ENCODE peak calls at places on chromosome 21, in four cellular contexts. O is SJSA1, I is amniotic stem cell, V is Daoy. Y is an unnamed sample.

GRCh38 chr21:16572032-16572431 is 842.2 kb downstream of the USP25 start:
- DNase-seq in I (no peak), O (no peak), V (no peak), Y (no peak)

GRCh38 chr21:43375827-43376795 is 50.8 kb downstream of the SIK1 start:
- DNase-seq in O (no peak), I (no peak), V (no peak), Y (no peak)

GRCh38 chr21:36567216-36567917 is 87.4 kb upstream of the CLDN14 start:
- DNase-seq in V (peak), O (no peak), I (no peak), Y (no peak)

GRCh38 chr21:42455754-42456440 is 40.1 kb downstream of the RSPH1 start:
- DNase-seq in O (no peak), I (no peak), V (no peak), Y (no peak)

GRCh38 chr21:42107177-42107880 is 36.2 kb downstream of the UMODL1 start:
- DNase-seq in I (no peak), O (no peak), V (no peak), Y (no peak)

GRCh38 chr21:40841524-40842196 is 5.3 kb downstream of the DSCAM start:
- DNase-seq in I (peak), V (peak), O (no peak), Y (no peak)

GRCh38 chr21:37758997-37759396 is 157.3 kb downstream of the KCNJ6 start:
- DNase-seq in O (peak), V (peak), I (no peak), Y (no peak)

GRCh38 chr21:42445311-42445710 is 41.6 kb downstream of the UBASH3A start:
- DNase-seq in V (no peak), O (no peak), I (no peak), Y (no peak)

GRCh38 chr21:14116080-14116481 is 94.7 kb downstream of the LIPI start:
- DNase-seq in V (no peak), O (no peak), I (no peak), Y (no peak)

GRCh38 chr21:36927718-36928117 is 38.8 kb downstream of the HLCS start:
- DNase-seq in V (peak), I (peak), O (peak), Y (peak)

GRCh38 chr21:15992171-15992570 is 262.4 kb downstream of the USP25 start:
- DNase-seq in O (no peak), I (no peak), V (no peak), Y (no peak)

Y was measured in stimulated activated naive CD4-positive, alpha-beta T cell.